ENCODE peak calls at places on chromosomes 11 and 22, in six cellular contexts. One of them, this sample, is unnamed.

GRCh38 chr11:57493507-57494503 is 21.7 kb downstream of the SLC43A1 start:
- DNase-seq in GM06990: no peak
- DNase-seq in mammary epithelial cell: peak
- DNase-seq in A549: peak
- DNase-seq in endothelial cell of umbilical vein: peak
- DNase-seq in heart left ventricle: peak
- DNase-seq in this sample: no peak

GRCh38 chr11:80698646-80699045 is 1257.8 kb upstream of the TENM4 start:
- DNase-seq in A549: no peak
- DNase-seq in heart left ventricle: no peak
- DNase-seq in GM06990: no peak
- DNase-seq in endothelial cell of umbilical vein: no peak
- DNase-seq in mammary epithelial cell: peak
- DNase-seq in this sample: no peak

GRCh38 chr11:91608662-91609061 is 616.0 kb upstream of the FAT3 start:
- DNase-seq in GM06990: no peak
- DNase-seq in mammary epithelial cell: no peak
- DNase-seq in heart left ventricle: no peak
- DNase-seq in A549: peak
- DNase-seq in endothelial cell of umbilical vein: peak
- DNase-seq in this sample: no peak

GRCh38 chr11:102831128-102831708 is 12.2 kb downstream of the MMP3 start:
- DNase-seq in endothelial cell of umbilical vein: peak
- DNase-seq in mammary epithelial cell: no peak
- DNase-seq in heart left ventricle: peak
- DNase-seq in A549: peak
- DNase-seq in GM06990: peak
- DNase-seq in this sample: peak

GRCh38 chr11:122893131-122893530 is 10.6 kb downstream of the JHY start:
- DNase-seq in mammary epithelial cell: no peak
- DNase-seq in endothelial cell of umbilical vein: no peak
- DNase-seq in heart left ventricle: no peak
- DNase-seq in GM06990: no peak
- DNase-seq in A549: no peak
- DNase-seq in this sample: no peak

GRCh38 chr11:134374171-134374570 is 37.9 kb downstream of the B3GAT1 start:
- DNase-seq in heart left ventricle: no peak
- DNase-seq in mammary epithelial cell: no peak
- DNase-seq in endothelial cell of umbilical vein: no peak
- DNase-seq in GM06990: no peak
- DNase-seq in A549: no peak
- DNase-seq in this sample: no peak

GRCh38 chr11:68843052-68843561 is 1.4 kb upstream of the CPT1A start:
- DNase-seq in heart left ventricle: no peak
- DNase-seq in A549: no peak
- DNase-seq in endothelial cell of umbilical vein: peak
- DNase-seq in mammary epithelial cell: no peak
- DNase-seq in GM06990: peak
- DNase-seq in this sample: peak

GRCh38 chr22:42651134-42651533 is 1.9 kb upstream of the CYB5R3 start:
- DNase-seq in heart left ventricle: no peak
- DNase-seq in A549: peak
- DNase-seq in endothelial cell of umbilical vein: no peak
- DNase-seq in mammary epithelial cell: no peak
- DNase-seq in GM06990: no peak
- DNase-seq in this sample: peak

GRCh38 chr11:131217313-131218297 is 152.8 kb upstream of the NTM start:
- DNase-seq in A549: peak
- DNase-seq in endothelial cell of umbilical vein: no peak
- DNase-seq in GM06990: no peak
- DNase-seq in mammary epithelial cell: no peak
- DNase-seq in heart left ventricle: no peak
- DNase-seq in this sample: peak

GRCh38 chr11:63212742-63213141 is 30.7 kb downstream of the SLC22A25 start:
- DNase-seq in A549: peak
- DNase-seq in GM06990: no peak
- DNase-seq in mammary epithelial cell: peak
- DNase-seq in heart left ventricle: no peak
- DNase-seq in endothelial cell of umbilical vein: peak
- DNase-seq in this sample: peak

GRCh38 chr11:34542085-34542484 is 28.5 kb upstream of the ELF5 start:
- DNase-seq in mammary epithelial cell: no peak
- DNase-seq in GM06990: no peak
- DNase-seq in endothelial cell of umbilical vein: no peak
- DNase-seq in heart left ventricle: no peak
- DNase-seq in A549: no peak
- DNase-seq in this sample: no peak

GRCh38 chr22:38755155-38755910 is 465 bp downstream of the SUN2 start:
- DNase-seq in endothelial cell of umbilical vein: peak
- DNase-seq in mammary epithelial cell: peak
- DNase-seq in heart left ventricle: peak
- DNase-seq in A549: peak
- DNase-seq in GM06990: peak
- DNase-seq in this sample: peak

GRCh38 chr22:20783844-20784723 is 10.2 kb downstream of the SERPIND1 start:
- DNase-seq in heart left ventricle: no peak
- DNase-seq in mammary epithelial cell: peak
- DNase-seq in A549: peak
- DNase-seq in GM06990: peak
- DNase-seq in endothelial cell of umbilical vein: peak
- DNase-seq in this sample: peak
- H3K4me3 ChIP-seq in heart left ventricle: no peak
- H3K4me3 ChIP-seq in mammary epithelial cell: no peak
- H3K4me3 ChIP-seq in A549: no peak
- H3K4me3 ChIP-seq in GM06990: no peak
- H3K4me3 ChIP-seq in endothelial cell of umbilical vein: no peak
- H3K4me3 ChIP-seq in this sample: no peak

GRCh38 chr11:72454791-72455190 is 20.5 kb upstream of the CLPB start:
- DNase-seq in GM06990: no peak
- DNase-seq in mammary epithelial cell: no peak
- DNase-seq in A549: no peak
- DNase-seq in endothelial cell of umbilical vein: no peak
- DNase-seq in heart left ventricle: no peak
- DNase-seq in this sample: no peak
- TF ChIP-seq CTCF in GM06990: no peak
- TF ChIP-seq CTCF in mammary epithelial cell: no peak
- TF ChIP-seq CTCF in A549: peak
- TF ChIP-seq CTCF in endothelial cell of umbilical vein: no peak
- TF ChIP-seq CTCF in heart left ventricle: no peak
- TF ChIP-seq CTCF in this sample: no peak

DNA sequence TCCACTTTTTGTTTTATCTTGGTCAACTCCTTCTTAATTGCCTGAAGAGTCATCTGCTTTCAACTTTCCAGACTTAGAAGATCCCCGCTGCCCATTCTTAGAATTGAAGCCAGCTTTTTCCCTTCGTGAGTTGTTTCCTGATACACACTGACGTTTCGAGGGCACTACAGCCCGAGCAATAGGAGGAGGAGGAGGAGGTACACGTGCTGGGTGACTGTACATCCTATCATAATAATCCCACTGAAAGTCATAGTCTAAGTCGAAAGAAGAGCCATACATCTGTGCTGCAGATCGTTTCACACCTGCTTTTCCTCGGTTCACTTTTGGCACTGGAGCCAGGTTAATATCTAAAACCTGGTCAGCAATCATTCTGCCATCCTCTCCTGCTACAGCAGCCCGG is 606.1 kb downstream of the DLG2 start:
- DNase-seq in mammary epithelial cell: no peak
- DNase-seq in GM06990: no peak
- DNase-seq in endothelial cell of umbilical vein: no peak
- DNase-seq in heart left ventricle: no peak
- DNase-seq in A549: no peak
- DNase-seq in this sample: no peak
- H3K4me3 ChIP-seq in mammary epithelial cell: no peak
- H3K4me3 ChIP-seq in GM06990: no peak
- H3K4me3 ChIP-seq in endothelial cell of umbilical vein: no peak
- H3K4me3 ChIP-seq in heart left ventricle: no peak
- H3K4me3 ChIP-seq in A549: no peak
- H3K4me3 ChIP-seq in this sample: no peak

GRCh38 chr11:12827929-12828812 is 153.9 kb downstream of the TEAD1 start:
- DNase-seq in GM06990: no peak
- DNase-seq in mammary epithelial cell: peak
- DNase-seq in A549: peak
- DNase-seq in endothelial cell of umbilical vein: peak
- DNase-seq in heart left ventricle: no peak
- DNase-seq in this sample: peak
- TF ChIP-seq CTCF in GM06990: no peak
- TF ChIP-seq CTCF in mammary epithelial cell: peak
- TF ChIP-seq CTCF in A549: no peak
- TF ChIP-seq CTCF in endothelial cell of umbilical vein: no peak
- TF ChIP-seq CTCF in heart left ventricle: no peak
- TF ChIP-seq CTCF in this sample: no peak

DNA sequence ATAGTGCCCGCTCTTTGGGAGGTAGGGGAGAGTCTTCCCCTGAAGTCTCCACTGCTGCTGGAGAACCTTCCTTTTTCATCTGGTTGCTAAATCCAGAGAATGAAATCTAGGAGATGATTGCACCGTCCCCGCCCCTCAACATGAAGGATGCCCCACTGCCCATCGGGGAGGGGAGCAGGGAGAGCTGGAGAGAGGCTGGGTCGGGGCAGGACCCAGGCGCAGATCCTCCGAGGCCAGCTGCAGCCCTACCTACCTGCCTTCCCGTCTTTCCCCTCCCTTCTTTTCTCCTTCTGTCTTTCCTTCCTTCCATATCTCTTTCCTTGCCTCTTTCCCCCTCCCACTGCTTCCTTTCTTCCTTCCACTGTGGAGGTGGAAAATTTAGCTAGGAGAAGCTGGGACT is 811 bp upstream of the PLEKHB1 start:
- DNase-seq in endothelial cell of umbilical vein: no peak
- DNase-seq in GM06990: no peak
- DNase-seq in mammary epithelial cell: no peak
- DNase-seq in A549: no peak
- DNase-seq in heart left ventricle: no peak
- DNase-seq in this sample: no peak
- H3K4me3 ChIP-seq in endothelial cell of umbilical vein: no peak
- H3K4me3 ChIP-seq in GM06990: no peak
- H3K4me3 ChIP-seq in mammary epithelial cell: no peak
- H3K4me3 ChIP-seq in A549: no peak
- H3K4me3 ChIP-seq in heart left ventricle: peak
- H3K4me3 ChIP-seq in this sample: no peak

GRCh38 chr11:14773755-14774154 is 118.3 kb downstream of the CYP2R1 start:
- DNase-seq in endothelial cell of umbilical vein: no peak
- DNase-seq in A549: peak
- DNase-seq in mammary epithelial cell: no peak
- DNase-seq in heart left ventricle: no peak
- DNase-seq in GM06990: no peak
- DNase-seq in this sample: peak
- TF ChIP-seq CTCF in endothelial cell of umbilical vein: no peak
- TF ChIP-seq CTCF in A549: no peak
- TF ChIP-seq CTCF in mammary epithelial cell: peak
- TF ChIP-seq CTCF in heart left ventricle: no peak
- TF ChIP-seq CTCF in GM06990: no peak
- TF ChIP-seq CTCF in this sample: peak

GRCh38 chr22:36325163-36326031 is 62.4 kb downstream of the MYH9 start:
- DNase-seq in heart left ventricle: peak
- DNase-seq in A549: no peak
- DNase-seq in mammary epithelial cell: peak
- DNase-seq in GM06990: no peak
- DNase-seq in endothelial cell of umbilical vein: peak
- DNase-seq in this sample: peak
- H3K4me3 ChIP-seq in heart left ventricle: no peak
- H3K4me3 ChIP-seq in A549: no peak
- H3K4me3 ChIP-seq in mammary epithelial cell: no peak
- H3K4me3 ChIP-seq in GM06990: no peak
- H3K4me3 ChIP-seq in endothelial cell of umbilical vein: no peak
- H3K4me3 ChIP-seq in this sample: no peak

GRCh38 chr11:128802358-128802981 is 64.6 kb downstream of the KCNJ1 start:
- DNase-seq in GM06990: no peak
- DNase-seq in mammary epithelial cell: peak
- DNase-seq in A549: peak
- DNase-seq in heart left ventricle: no peak
- DNase-seq in endothelial cell of umbilical vein: peak
- DNase-seq in this sample: no peak
- TF ChIP-seq CTCF in GM06990: peak
- TF ChIP-seq CTCF in mammary epithelial cell: peak
- TF ChIP-seq CTCF in A549: no peak
- TF ChIP-seq CTCF in heart left ventricle: peak
- TF ChIP-seq CTCF in endothelial cell of umbilical vein: peak
- TF ChIP-seq CTCF in this sample: peak

This sample was measured in foreskin fibroblast.